ENCODE peak calls at places on chromosome 9, in four cellular contexts. S is right lobe of liver, O is HepG2, A is lower leg skin. M is an unnamed sample.

GRCh38 chr9:93655621-93656425 is 79.4 kb downstream of the PHF2 start:
- DNase-seq in S (peak), A (no peak), O (no peak), M (no peak)

GRCh38 chr9:86600291-86600690 is 246.1 kb upstream of the TUT7 start:
- DNase-seq in O (no peak), S (no peak), A (no peak), M (no peak)

GRCh38 chr9:93493949-93494348 is 40.6 kb upstream of the FAM120AOS start:
- DNase-seq in A (no peak), O (no peak), S (no peak), M (no peak)

GRCh38 chr9:113781381-113781780 is 94.7 kb upstream of the ZNF618 start:
- DNase-seq in S (no peak), O (no peak), A (no peak), M (no peak)

GRCh38 chr9:137602661-137603060 is 2.8 kb upstream of the ARRDC1 start:
- DNase-seq in O (no peak), S (no peak), A (no peak), M (no peak)

GRCh38 chr9:74645007-74645639 is 148.0 kb downstream of the RORB start:
- DNase-seq in A (no peak), S (no peak), O (peak), M (no peak)

GRCh38 chr9:22463205-22463604 is 16.6 kb downstream of the DMRTA1 start:
- DNase-seq in A (no peak), O (no peak), S (no peak), M (no peak)

GRCh38 chr9:114387678-114388431 is at the start of gene AKNA:
- DNase-seq in O (no peak), A (peak), S (peak), M (no peak)

GRCh38 chr9:108060165-108060564 is 570.6 kb upstream of the KLF4 start:
- DNase-seq in A (no peak), O (no peak), S (no peak), M (no peak)

GRCh38 chr9:121927636-121928035 is 165.5 kb downstream of the TTLL11 start:
- DNase-seq in S (no peak), O (no peak), A (no peak), M (no peak)

GRCh38 chr9:133706651-133707050 is 31.5 kb downstream of the SARDH start:
- DNase-seq in S (no peak), O (no peak), A (no peak), M (no peak)

GRCh38 chr9:96217358-96217755 is 84.6 kb downstream of the HSD17B3 start:
- DNase-seq in S (no peak), A (no peak), O (no peak), M (no peak)

GRCh38 chr9:136439550-136440408 is at the start of gene INPP5E:
- DNase-seq in S (peak), O (peak), A (peak), M (peak)
- TF ChIP-seq POLR2A in S (peak), O (no peak), A (no peak), M (peak)

DNA sequence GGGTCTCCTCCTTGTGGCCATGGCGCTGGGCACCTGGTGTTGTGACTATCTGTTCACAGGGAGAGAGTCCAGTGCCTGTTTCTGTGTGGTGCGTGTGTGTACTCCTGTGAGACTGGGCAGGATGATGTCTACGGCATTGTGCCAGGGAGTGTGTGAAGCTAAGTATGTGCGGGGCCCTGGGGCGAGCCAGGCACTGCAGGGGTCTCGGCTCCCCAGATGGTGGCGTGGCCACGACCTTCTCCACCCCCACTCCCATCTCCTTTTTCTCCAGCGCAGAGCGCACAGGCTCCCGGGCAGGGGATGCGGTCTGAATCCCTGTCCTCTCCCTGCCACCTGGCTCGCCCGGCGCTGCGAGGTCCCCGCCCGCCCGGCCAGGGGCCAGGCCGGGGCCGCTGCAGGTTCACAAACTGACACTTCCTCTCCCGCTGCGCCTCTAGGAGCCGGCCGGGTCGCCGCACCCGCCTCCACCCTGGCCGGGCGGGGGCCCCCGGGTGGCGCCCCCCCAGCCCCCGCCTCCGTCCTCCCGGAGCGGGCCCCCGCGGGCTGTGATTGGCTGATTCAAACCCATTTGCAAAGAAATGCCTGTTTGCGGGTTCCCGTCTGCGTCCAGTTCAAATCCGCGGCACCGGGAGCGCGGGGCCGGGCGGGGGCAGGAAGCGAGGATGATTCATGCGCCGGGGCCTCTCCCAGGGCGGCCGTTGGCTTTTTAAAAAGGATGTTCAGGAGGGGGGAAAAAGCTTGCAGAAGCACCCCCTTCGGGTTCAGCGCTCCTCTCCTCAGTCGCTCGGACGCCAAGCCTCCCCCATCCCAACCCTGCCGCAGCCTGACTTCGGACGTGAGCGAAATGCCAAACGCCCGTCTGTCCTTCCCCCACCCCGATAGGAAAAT is 790 bp downstream of the PHF19 start:
- DNase-seq in A (peak), S (peak), O (peak), M (peak)
- TF ChIP-seq POLR2A in A (no peak), S (peak), O (peak), M (peak)

DNA sequence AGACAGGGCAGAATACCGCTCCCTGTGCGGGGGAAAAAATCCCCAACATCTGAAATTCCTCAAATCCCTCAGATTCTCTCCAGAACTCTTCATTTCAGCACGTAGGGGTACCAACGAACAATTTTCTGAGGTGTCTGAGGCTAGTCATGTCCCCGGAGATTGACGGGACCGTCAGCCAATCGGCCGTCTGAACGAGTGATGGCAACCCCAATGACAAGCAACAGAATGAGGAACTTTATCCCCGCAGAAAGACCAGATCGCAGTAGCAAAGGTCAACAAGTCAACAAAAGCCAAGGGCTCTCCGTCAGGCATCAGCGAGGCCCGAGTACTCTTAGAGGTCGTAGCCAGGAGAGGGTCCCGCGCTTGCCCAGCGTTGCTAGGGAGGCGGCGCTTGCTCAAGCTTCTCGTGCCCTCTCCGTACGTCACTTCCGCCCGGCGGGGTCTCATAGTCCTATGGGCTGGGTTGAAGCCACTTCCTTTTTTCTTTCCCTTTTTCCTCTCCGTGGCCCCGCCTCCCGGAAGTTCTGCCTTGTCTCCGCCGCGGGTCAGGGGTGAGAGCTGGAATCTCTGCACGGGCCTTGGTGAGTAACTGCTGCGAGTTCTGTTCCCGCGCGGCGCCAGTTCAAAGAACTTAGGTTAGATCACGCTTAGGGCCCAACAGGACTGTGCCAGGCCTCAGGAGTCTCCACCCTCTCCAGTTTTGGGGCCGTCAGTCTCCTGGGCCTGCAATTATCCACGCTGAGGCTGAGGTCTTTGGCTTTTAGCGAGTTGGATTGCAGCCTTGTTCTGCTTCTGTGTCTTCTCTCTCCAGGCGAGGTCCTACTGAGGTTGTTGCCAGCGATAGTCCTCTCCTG is at the start of gene RNF20:
- DNase-seq in A (peak), O (peak), S (peak), M (peak)
- TF ChIP-seq POLR2A in A (no peak), O (peak), S (peak), M (peak)

GRCh38 chr9:125747053-125747764 is at the start of gene PBX3:
- DNase-seq in O (no peak), S (peak), A (no peak), M (peak)

GRCh38 chr9:125746774-125747052 is 460 bp upstream of the PBX3 start:
- DNase-seq in O (no peak), A (no peak), S (no peak), M (no peak)

GRCh38 chr9:125749287-125749935 is 2.2 kb downstream of the PBX3 start:
- DNase-seq in O (no peak), S (no peak), A (no peak), M (no peak)

GRCh38 chr9:125748511-125749099 is 1.4 kb downstream of the PBX3 start:
- DNase-seq in S (no peak), A (no peak), O (no peak), M (peak)

DNA sequence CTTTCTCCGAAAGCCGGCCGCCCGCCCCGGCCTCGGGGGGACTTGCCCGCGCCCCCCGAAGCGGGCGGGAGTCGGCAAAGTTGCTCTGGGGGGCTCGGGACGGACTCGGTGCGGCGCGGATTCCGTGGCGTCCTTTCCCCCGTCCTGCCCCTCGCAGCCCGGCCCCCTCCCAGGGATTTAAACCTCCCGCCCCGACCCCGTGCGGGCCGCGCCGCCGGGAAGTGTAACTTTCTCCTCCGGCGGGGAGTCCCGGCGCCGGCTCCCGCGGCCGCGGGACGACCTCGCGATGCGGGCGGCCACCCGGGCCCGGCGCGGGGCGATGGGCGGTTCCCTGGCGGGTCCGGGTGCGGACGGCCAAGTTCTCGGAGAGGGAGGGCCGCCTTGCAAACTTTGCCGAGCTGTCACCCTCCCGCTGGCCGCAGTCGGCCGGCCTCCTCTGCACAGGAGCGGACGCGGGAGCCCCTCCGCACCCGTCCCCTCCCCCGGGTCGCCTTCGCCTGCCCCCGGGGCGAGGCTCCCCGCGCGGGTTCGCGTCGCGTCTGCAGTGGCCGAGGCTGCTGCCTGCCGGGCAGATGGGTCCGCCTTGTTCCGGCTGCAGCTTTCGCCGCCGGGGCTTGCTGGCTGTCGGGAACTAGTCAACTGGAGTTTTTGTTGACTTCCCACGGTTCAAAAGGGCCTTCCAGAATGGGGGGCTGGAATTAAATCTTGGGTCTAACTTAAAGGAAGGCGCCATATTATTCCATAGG is 765 bp downstream of the PBX3 start:
- DNase-seq in A (no peak), S (peak), O (no peak), M (peak)
- TF ChIP-seq POLR2A in A (no peak), S (peak), O (no peak), M (peak)

GRCh38 chr9:128191406-128192046 is at the start of gene CIZ1:
- DNase-seq in A (no peak), S (peak), O (peak), M (peak)
- TF ChIP-seq POLR2A in A (no peak), S (peak), O (peak), M (peak)

M was measured in H54.